ENCODE peak calls at places on chromosomes 11 and 22, in ten cellular contexts. One of them, this sample, is unnamed.

GRCh38 chr22:35967046-35967397 is 61.6 kb downstream of the RBFOX2 start:
- DNase-seq in pancreas: no peak
- DNase-seq in epithelial cell of esophagus: no peak
- DNase-seq in astrocyte of the spinal cord: no peak
- DNase-seq in astrocyte: no peak
- DNase-seq in left ventricle myocardium inferior: no peak
- DNase-seq in cardiac fibroblast: no peak
- DNase-seq in mucosa of descending colon: no peak
- DNase-seq in cardiac muscle cell: no peak
- DNase-seq in tibial artery: no peak
- DNase-seq in this sample: no peak

GRCh38 chr22:48333323-48333763 is 1494.3 kb downstream of the BRD1 start:
- DNase-seq in pancreas: no peak
- DNase-seq in epithelial cell of esophagus: no peak
- DNase-seq in astrocyte of the spinal cord: no peak
- DNase-seq in astrocyte: no peak
- DNase-seq in left ventricle myocardium inferior: no peak
- DNase-seq in cardiac fibroblast: no peak
- DNase-seq in mucosa of descending colon: no peak
- DNase-seq in cardiac muscle cell: no peak
- DNase-seq in tibial artery: no peak
- DNase-seq in this sample: no peak

GRCh38 chr11:12680246-12680939 is 6.2 kb downstream of the TEAD1 start:
- DNase-seq in pancreas: peak; percentile 88
- DNase-seq in epithelial cell of esophagus: peak; percentile 94
- DNase-seq in astrocyte of the spinal cord: peak; percentile 95
- DNase-seq in astrocyte: peak; percentile 94
- DNase-seq in left ventricle myocardium inferior: peak; percentile 87
- DNase-seq in cardiac fibroblast: peak; percentile 94
- DNase-seq in mucosa of descending colon: peak; percentile 90
- DNase-seq in cardiac muscle cell: peak; percentile 93
- DNase-seq in tibial artery: peak; percentile 89
- DNase-seq in this sample: peak; percentile 92

GRCh38 chr11:116109228-116109627 is 605.0 kb upstream of the CADM1 start:
- DNase-seq in pancreas: no peak
- DNase-seq in epithelial cell of esophagus: peak; percentile 43
- DNase-seq in astrocyte of the spinal cord: peak; percentile 40
- DNase-seq in astrocyte: peak; percentile 77
- DNase-seq in left ventricle myocardium inferior: no peak
- DNase-seq in cardiac fibroblast: peak; percentile 5
- DNase-seq in mucosa of descending colon: no peak
- DNase-seq in cardiac muscle cell: no peak
- DNase-seq in tibial artery: no peak
- DNase-seq in this sample: peak; percentile 29

GRCh38 chr11:112524808-112525207 is 264.1 kb upstream of the PLET1 start:
- DNase-seq in pancreas: no peak
- DNase-seq in epithelial cell of esophagus: no peak
- DNase-seq in astrocyte of the spinal cord: no peak
- DNase-seq in astrocyte: no peak
- DNase-seq in left ventricle myocardium inferior: peak; percentile 17
- DNase-seq in cardiac fibroblast: no peak
- DNase-seq in mucosa of descending colon: peak; percentile 30
- DNase-seq in cardiac muscle cell: no peak
- DNase-seq in tibial artery: peak; percentile 75
- DNase-seq in this sample: no peak

GRCh38 chr11:123409886-123410549 is 20.1 kb upstream of the GRAMD1B start:
- DNase-seq in pancreas: no peak
- DNase-seq in epithelial cell of esophagus: no peak
- DNase-seq in astrocyte of the spinal cord: no peak
- DNase-seq in astrocyte: no peak
- DNase-seq in left ventricle myocardium inferior: no peak
- DNase-seq in cardiac fibroblast: no peak
- DNase-seq in mucosa of descending colon: no peak
- DNase-seq in cardiac muscle cell: no peak
- DNase-seq in tibial artery: no peak
- DNase-seq in this sample: no peak

GRCh38 chr22:43162412-43163150 is 11.2 kb downstream of the TSPO start:
- DNase-seq in pancreas: no peak
- DNase-seq in epithelial cell of esophagus: no peak
- DNase-seq in astrocyte of the spinal cord: no peak
- DNase-seq in astrocyte: no peak
- DNase-seq in left ventricle myocardium inferior: no peak
- DNase-seq in cardiac fibroblast: no peak
- DNase-seq in mucosa of descending colon: no peak
- DNase-seq in cardiac muscle cell: no peak
- DNase-seq in tibial artery: no peak
- DNase-seq in this sample: no peak

GRCh38 chr11:69652999-69653398 is 12.0 kb downstream of the CCND1 start:
- DNase-seq in pancreas: peak; percentile 8
- DNase-seq in epithelial cell of esophagus: no peak
- DNase-seq in astrocyte of the spinal cord: no peak
- DNase-seq in astrocyte: no peak
- DNase-seq in left ventricle myocardium inferior: no peak
- DNase-seq in cardiac fibroblast: no peak
- DNase-seq in mucosa of descending colon: no peak
- DNase-seq in cardiac muscle cell: no peak
- DNase-seq in tibial artery: no peak
- DNase-seq in this sample: no peak

DNA sequence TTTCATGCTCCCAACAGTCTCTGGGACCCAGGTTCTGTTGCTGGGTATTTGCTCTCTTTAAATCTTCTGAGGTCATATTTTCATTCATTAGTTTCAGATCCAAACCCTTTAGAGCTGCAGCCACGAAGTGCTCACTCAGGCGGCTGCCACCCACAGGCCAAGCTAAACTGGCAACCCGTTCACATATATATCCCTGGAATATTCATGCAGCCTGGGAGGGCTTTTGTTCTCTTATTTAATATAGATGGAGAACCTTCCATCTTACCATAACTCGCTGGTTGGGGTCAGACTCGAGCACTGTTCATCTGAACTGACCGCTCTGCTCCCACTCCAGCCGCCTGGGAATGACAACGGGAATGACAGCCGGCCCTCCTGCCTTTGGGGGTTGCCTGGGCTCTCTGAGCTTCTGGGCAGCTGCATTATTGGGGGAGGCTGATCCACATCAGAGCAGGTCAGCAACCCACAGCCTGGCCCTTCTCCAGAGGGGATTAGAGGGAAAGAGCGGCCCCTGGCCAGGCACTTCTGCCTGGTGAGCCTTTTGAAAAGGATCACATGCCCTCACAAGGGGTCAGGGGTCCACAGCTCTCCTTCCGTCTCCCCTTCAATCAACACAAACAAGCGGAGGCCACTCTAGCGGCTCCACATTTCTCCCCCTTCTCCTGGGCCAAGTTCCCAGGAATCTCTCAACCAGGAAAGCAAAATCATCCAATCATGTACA is 11.9 kb downstream of the TMEM184B start:
- DNase-seq in pancreas: no peak
- DNase-seq in epithelial cell of esophagus: no peak
- DNase-seq in astrocyte of the spinal cord: peak; percentile 42
- DNase-seq in astrocyte: no peak
- DNase-seq in left ventricle myocardium inferior: no peak
- DNase-seq in cardiac fibroblast: peak; percentile 44
- DNase-seq in mucosa of descending colon: no peak
- DNase-seq in cardiac muscle cell: no peak
- DNase-seq in tibial artery: no peak
- DNase-seq in this sample: peak; percentile 46
- H3K4me3 ChIP-seq in pancreas: no peak overlapping the region
- H3K4me3 ChIP-seq in epithelial cell of esophagus: no peak overlapping the region
- H3K4me3 ChIP-seq in astrocyte of the spinal cord: no peak overlapping the region
- H3K4me3 ChIP-seq in astrocyte: no peak overlapping the region
- H3K4me3 ChIP-seq in left ventricle myocardium inferior: peak overlapping the region; percentile 8
- H3K4me3 ChIP-seq in cardiac fibroblast: no peak overlapping the region
- H3K4me3 ChIP-seq in mucosa of descending colon: no peak overlapping the region
- H3K4me3 ChIP-seq in cardiac muscle cell: no peak overlapping the region
- H3K4me3 ChIP-seq in tibial artery: no peak overlapping the region
- H3K4me3 ChIP-seq in this sample: no peak overlapping the region

DNA sequence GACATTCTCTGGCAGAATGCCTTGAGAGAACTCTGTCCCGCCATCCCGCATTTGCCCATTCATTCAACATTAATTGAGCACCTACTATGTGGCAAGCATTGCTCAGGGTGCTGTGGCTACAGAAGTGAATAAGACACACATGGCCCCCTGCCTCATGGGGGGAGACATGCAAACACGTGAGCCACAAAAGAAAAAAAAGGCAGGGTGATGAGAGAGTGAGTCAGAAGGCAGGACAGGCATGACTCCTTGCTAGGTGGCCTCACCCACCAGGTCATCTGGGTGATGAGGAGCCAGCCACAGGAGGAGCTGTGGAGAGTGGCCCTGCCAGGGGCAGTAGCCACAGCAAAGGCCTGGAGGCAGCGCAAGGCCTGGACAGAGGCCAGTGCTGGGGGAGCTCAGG is 4.9 kb downstream of the CHRM4 start:
- DNase-seq in pancreas: no peak
- DNase-seq in epithelial cell of esophagus: peak; percentile 58
- DNase-seq in astrocyte of the spinal cord: no peak
- DNase-seq in astrocyte: no peak
- DNase-seq in left ventricle myocardium inferior: no peak
- DNase-seq in cardiac fibroblast: no peak
- DNase-seq in mucosa of descending colon: no peak
- DNase-seq in cardiac muscle cell: no peak
- DNase-seq in tibial artery: no peak
- DNase-seq in this sample: peak; percentile 52
- TF ChIP-seq CTCF in pancreas: no peak
- TF ChIP-seq CTCF in epithelial cell of esophagus: no peak
- TF ChIP-seq CTCF in astrocyte of the spinal cord: no peak
- TF ChIP-seq CTCF in astrocyte: no peak
- TF ChIP-seq CTCF in left ventricle myocardium inferior: no peak
- TF ChIP-seq CTCF in cardiac fibroblast: no peak
- TF ChIP-seq CTCF in mucosa of descending colon: no peak
- TF ChIP-seq CTCF in cardiac muscle cell: no peak
- TF ChIP-seq CTCF in tibial artery: no peak
- TF ChIP-seq CTCF in this sample: no peak

GRCh38 chr11:118918128-118918685 is 7.5 kb downstream of the BCL9L start:
- DNase-seq in pancreas: peak; percentile 77
- DNase-seq in epithelial cell of esophagus: peak; percentile 85
- DNase-seq in astrocyte of the spinal cord: peak; percentile 94
- DNase-seq in astrocyte: peak; percentile 89
- DNase-seq in left ventricle myocardium inferior: peak; percentile 72
- DNase-seq in cardiac fibroblast: peak; percentile 98
- DNase-seq in mucosa of descending colon: peak; percentile 90
- DNase-seq in cardiac muscle cell: no peak
- DNase-seq in tibial artery: peak; percentile 92
- DNase-seq in this sample: peak; percentile 95

GRCh38 chr11:118917488-118918127 is 8.1 kb downstream of the BCL9L start:
- DNase-seq in pancreas: no peak
- DNase-seq in epithelial cell of esophagus: peak; percentile 93
- DNase-seq in astrocyte of the spinal cord: peak; percentile 75
- DNase-seq in astrocyte: peak; percentile 68
- DNase-seq in left ventricle myocardium inferior: peak; percentile 68
- DNase-seq in cardiac fibroblast: peak; percentile 94
- DNase-seq in mucosa of descending colon: peak; percentile 84
- DNase-seq in cardiac muscle cell: no peak
- DNase-seq in tibial artery: peak; percentile 93
- DNase-seq in this sample: peak; percentile 96

GRCh38 chr11:118916842-118917388 is 8.8 kb downstream of the BCL9L start:
- DNase-seq in pancreas: no peak
- DNase-seq in epithelial cell of esophagus: peak; percentile 65
- DNase-seq in astrocyte of the spinal cord: peak; percentile 77
- DNase-seq in astrocyte: peak; percentile 60
- DNase-seq in left ventricle myocardium inferior: peak; percentile 75
- DNase-seq in cardiac fibroblast: peak; percentile 94
- DNase-seq in mucosa of descending colon: peak; percentile 49
- DNase-seq in cardiac muscle cell: peak; percentile 59
- DNase-seq in tibial artery: peak; percentile 91
- DNase-seq in this sample: peak; percentile 91

GRCh38 chr11:118921121-118921928 is 4.4 kb downstream of the BCL9L start:
- DNase-seq in pancreas: no peak
- DNase-seq in epithelial cell of esophagus: peak; percentile 92
- DNase-seq in astrocyte of the spinal cord: peak; percentile 70
- DNase-seq in astrocyte: peak; percentile 58
- DNase-seq in left ventricle myocardium inferior: peak; percentile 68
- DNase-seq in cardiac fibroblast: peak; percentile 96
- DNase-seq in mucosa of descending colon: peak; percentile 63
- DNase-seq in cardiac muscle cell: no peak
- DNase-seq in tibial artery: peak; percentile 95
- DNase-seq in this sample: peak; percentile 95

GRCh38 chr11:118918686-118919280 is 6.9 kb downstream of the BCL9L start:
- DNase-seq in pancreas: peak; percentile 67
- DNase-seq in epithelial cell of esophagus: no peak
- DNase-seq in astrocyte of the spinal cord: peak; percentile 68
- DNase-seq in astrocyte: peak; percentile 28
- DNase-seq in left ventricle myocardium inferior: no peak
- DNase-seq in cardiac fibroblast: peak; percentile 73
- DNase-seq in mucosa of descending colon: no peak
- DNase-seq in cardiac muscle cell: no peak
- DNase-seq in tibial artery: no peak
- DNase-seq in this sample: peak; percentile 54
- H3K4me3 ChIP-seq in pancreas: peak overlapping the region; percentile 9
- H3K4me3 ChIP-seq in epithelial cell of esophagus: peak overlapping the region; percentile 93
- H3K4me3 ChIP-seq in astrocyte of the spinal cord: peak overlapping the region; percentile 14
- H3K4me3 ChIP-seq in astrocyte: peak overlapping the region; percentile 40
- H3K4me3 ChIP-seq in left ventricle myocardium inferior: peak overlapping the region; percentile 99
- H3K4me3 ChIP-seq in cardiac fibroblast: peak overlapping the region; percentile 99
- H3K4me3 ChIP-seq in mucosa of descending colon: no peak overlapping the region
- H3K4me3 ChIP-seq in cardiac muscle cell: no peak overlapping the region
- H3K4me3 ChIP-seq in tibial artery: peak overlapping the region; percentile 72
- H3K4me3 ChIP-seq in this sample: peak overlapping the region; percentile 25

GRCh38 chr22:24935771-24936483 is 10.6 kb downstream of the LHFPL7 start:
- DNase-seq in pancreas: no peak
- DNase-seq in epithelial cell of esophagus: no peak
- DNase-seq in astrocyte of the spinal cord: no peak
- DNase-seq in astrocyte: no peak
- DNase-seq in left ventricle myocardium inferior: no peak
- DNase-seq in cardiac fibroblast: no peak
- DNase-seq in mucosa of descending colon: no peak
- DNase-seq in cardiac muscle cell: no peak
- DNase-seq in tibial artery: no peak
- DNase-seq in this sample: no peak

GRCh38 chr22:24938741-24939341 is 7.7 kb downstream of the LHFPL7 start:
- DNase-seq in pancreas: no peak
- DNase-seq in epithelial cell of esophagus: peak; percentile 69
- DNase-seq in astrocyte of the spinal cord: peak; percentile 32
- DNase-seq in astrocyte: no peak
- DNase-seq in left ventricle myocardium inferior: no peak
- DNase-seq in cardiac fibroblast: peak; percentile 54
- DNase-seq in mucosa of descending colon: no peak
- DNase-seq in cardiac muscle cell: peak; percentile 72
- DNase-seq in tibial artery: no peak
- DNase-seq in this sample: peak; percentile 39

GRCh38 chr22:24942301-24942700 is 4.2 kb downstream of the LHFPL7 start:
- DNase-seq in pancreas: no peak
- DNase-seq in epithelial cell of esophagus: no peak
- DNase-seq in astrocyte of the spinal cord: no peak
- DNase-seq in astrocyte: no peak
- DNase-seq in left ventricle myocardium inferior: no peak
- DNase-seq in cardiac fibroblast: no peak
- DNase-seq in mucosa of descending colon: no peak
- DNase-seq in cardiac muscle cell: no peak
- DNase-seq in tibial artery: no peak
- DNase-seq in this sample: no peak

DNA sequence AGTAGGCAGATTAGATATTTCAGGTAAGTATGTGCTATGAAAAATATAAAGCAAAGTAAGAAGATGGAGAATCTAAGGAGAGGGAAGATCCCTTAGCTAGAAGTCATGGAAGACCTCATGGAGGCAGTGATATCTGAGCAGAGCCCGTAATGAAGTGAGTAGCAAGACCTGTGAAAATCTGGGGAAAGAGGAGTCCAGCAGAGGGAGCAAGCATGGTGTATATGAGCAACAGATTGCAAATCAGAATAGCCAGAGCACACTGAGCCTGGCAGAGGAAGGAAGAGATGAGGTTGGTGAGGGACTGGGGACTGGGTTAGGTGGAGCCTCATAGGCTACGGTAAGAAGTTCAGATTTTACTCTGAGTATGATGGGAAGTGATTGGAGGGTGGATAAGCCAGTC is 9.4 kb downstream of the LHFPL7 start:
- DNase-seq in pancreas: no peak
- DNase-seq in epithelial cell of esophagus: peak; percentile 55
- DNase-seq in astrocyte of the spinal cord: peak; percentile 20
- DNase-seq in astrocyte: no peak
- DNase-seq in left ventricle myocardium inferior: no peak
- DNase-seq in cardiac fibroblast: peak; percentile 58
- DNase-seq in mucosa of descending colon: no peak
- DNase-seq in cardiac muscle cell: peak; percentile 29
- DNase-seq in tibial artery: no peak
- DNase-seq in this sample: peak; percentile 11
- TF ChIP-seq CTCF in pancreas: no peak
- TF ChIP-seq CTCF in epithelial cell of esophagus: peak; percentile 57
- TF ChIP-seq CTCF in astrocyte of the spinal cord: peak; percentile 54
- TF ChIP-seq CTCF in astrocyte: peak; percentile 12
- TF ChIP-seq CTCF in left ventricle myocardium inferior: peak; percentile 24
- TF ChIP-seq CTCF in cardiac fibroblast: peak; percentile 46
- TF ChIP-seq CTCF in mucosa of descending colon: no peak
- TF ChIP-seq CTCF in cardiac muscle cell: peak; percentile 57
- TF ChIP-seq CTCF in tibial artery: no peak
- TF ChIP-seq CTCF in this sample: peak; percentile 22

This sample was measured in fibroblast of mammary gland.